ENCODE peak calls at places on chromosomes 7 and 10, in four cellular contexts. J, L, U and H are unnamed samples.

GRCh38 chr10:74901867-74902439 is 75.6 kb downstream of the KAT6B start:
- DNase-seq in J (no peak), L (no peak), U (no peak), H (no peak)

GRCh38 chr7:134058980-134059379 is 68.2 kb upstream of the LRGUK start:
- DNase-seq in J (no peak), L (no peak), U (no peak), H (no peak)

GRCh38 chr10:88477343-88478085 is 105.6 kb downstream of the RNLS start:
- DNase-seq in J (no peak), L (no peak), U (no peak), H (no peak)

GRCh38 chr7:87510430-87510875 is 35.0 kb upstream of the ABCB4 start:
- DNase-seq in J (peak; percentile 30), L (no peak), U (no peak), H (no peak)

GRCh38 chr7:158019726-158020705 is 567.6 kb downstream of the PTPRN2 start:
- DNase-seq in J (no peak), L (peak; percentile 6), U (peak; percentile 69), H (no peak)

GRCh38 chr7:96328016-96328415 is 6.1 kb upstream of the SLC25A13 start:
- DNase-seq in J (no peak), L (no peak), U (no peak), H (no peak)

GRCh38 chr7:117870405-117870905 is 2.8 kb downstream of the CTTNBP2 start:
- DNase-seq in J (no peak), L (no peak), U (no peak), H (no peak)

GRCh38 chr10:98262571-98262970 is 5.4 kb downstream of the LOXL4 start:
- DNase-seq in J (peak; percentile 48), L (no peak), U (no peak), H (no peak)

GRCh38 chr7:156612930-156613329 is 27.6 kb upstream of the RNF32 start:
- DNase-seq in J (no peak), L (no peak), U (no peak), H (peak; percentile 33)

DNA sequence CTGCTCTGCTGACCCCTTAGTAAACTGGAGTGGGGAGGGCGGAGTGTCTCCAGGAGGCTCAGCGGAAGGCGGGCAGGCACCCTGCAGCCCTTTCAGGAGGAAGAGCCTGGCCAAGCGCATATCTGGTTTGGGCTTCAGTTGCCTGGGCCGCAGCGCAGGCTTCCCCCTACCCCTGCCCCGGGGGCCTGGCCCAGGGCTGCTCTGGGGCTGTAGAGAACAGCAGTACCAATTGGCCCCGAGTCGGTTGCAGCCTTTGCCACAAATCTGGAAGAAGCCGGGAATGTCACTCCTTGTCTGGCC is 28.1 kb upstream of the JAKMIP3 start:
- DNase-seq in J (no peak), L (no peak), U (no peak), H (no peak)
- H3K4me3 ChIP-seq in J (no peak overlapping the region), L (no peak overlapping the region), U (no peak overlapping the region), H (no peak overlapping the region)

GRCh38 chr7:23332881-23333612 is 33.9 kb downstream of the MALSU1 start:
- DNase-seq in J (peak; percentile 43), L (no peak), U (no peak), H (no peak)
- H3K4me3 ChIP-seq in J (no peak overlapping the region), L (no peak overlapping the region), U (no peak overlapping the region), H (no peak overlapping the region)

DNA sequence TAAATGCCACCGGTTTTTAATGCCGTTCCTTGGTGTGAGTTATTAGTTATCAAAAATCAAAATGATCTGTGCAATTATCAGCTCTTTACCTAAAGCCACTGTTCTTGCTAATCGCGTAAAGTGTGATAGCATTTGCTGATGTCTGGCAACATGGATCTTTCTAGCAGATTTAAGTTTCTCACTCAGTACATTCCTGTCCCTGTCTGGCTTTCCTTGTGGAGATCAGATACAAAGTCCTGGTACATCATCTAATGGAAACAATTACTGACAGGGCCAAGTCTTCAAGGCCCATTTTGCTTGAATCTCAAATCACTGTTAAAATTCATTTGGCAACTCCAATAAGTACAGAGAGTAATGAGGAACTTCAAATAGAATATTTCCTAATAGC is 755.7 kb downstream of the AUTS2 start:
- DNase-seq in J (peak; percentile 54), L (no peak), U (no peak), H (no peak)
- H3K4me3 ChIP-seq in J (no peak overlapping the region), L (no peak overlapping the region), U (no peak overlapping the region), H (no peak overlapping the region)

GRCh38 chr7:73735526-73735905 is 3.1 kb downstream of the ABHD11 start:
- DNase-seq in J (no peak), L (no peak), U (peak; percentile 80), H (no peak)
- H3K4me3 ChIP-seq in J (no peak overlapping the region), L (no peak overlapping the region), U (no peak overlapping the region), H (no peak overlapping the region)

GRCh38 chr10:77264107-77264506 is 373.5 kb downstream of the KCNMA1 start:
- DNase-seq in J (no peak), L (no peak), U (no peak), H (peak; percentile 15)

GRCh38 chr10:77266242-77266641 is 371.4 kb downstream of the KCNMA1 start:
- DNase-seq in J (no peak), L (no peak), U (no peak), H (no peak)

GRCh38 chr10:77263700-77264099 is 373.9 kb downstream of the KCNMA1 start:
- DNase-seq in J (no peak), L (no peak), U (no peak), H (no peak)

GRCh38 chr10:77267703-77268630 is 369.6 kb downstream of the KCNMA1 start:
- DNase-seq in J (no peak), L (no peak), U (no peak), H (no peak)

GRCh38 chr10:77264527-77264926 is 373.1 kb downstream of the KCNMA1 start:
- DNase-seq in J (no peak), L (no peak), U (no peak), H (no peak)
- H3K4me3 ChIP-seq in J (no peak overlapping the region), L (no peak overlapping the region), U (no peak overlapping the region), H (no peak overlapping the region)

DNA sequence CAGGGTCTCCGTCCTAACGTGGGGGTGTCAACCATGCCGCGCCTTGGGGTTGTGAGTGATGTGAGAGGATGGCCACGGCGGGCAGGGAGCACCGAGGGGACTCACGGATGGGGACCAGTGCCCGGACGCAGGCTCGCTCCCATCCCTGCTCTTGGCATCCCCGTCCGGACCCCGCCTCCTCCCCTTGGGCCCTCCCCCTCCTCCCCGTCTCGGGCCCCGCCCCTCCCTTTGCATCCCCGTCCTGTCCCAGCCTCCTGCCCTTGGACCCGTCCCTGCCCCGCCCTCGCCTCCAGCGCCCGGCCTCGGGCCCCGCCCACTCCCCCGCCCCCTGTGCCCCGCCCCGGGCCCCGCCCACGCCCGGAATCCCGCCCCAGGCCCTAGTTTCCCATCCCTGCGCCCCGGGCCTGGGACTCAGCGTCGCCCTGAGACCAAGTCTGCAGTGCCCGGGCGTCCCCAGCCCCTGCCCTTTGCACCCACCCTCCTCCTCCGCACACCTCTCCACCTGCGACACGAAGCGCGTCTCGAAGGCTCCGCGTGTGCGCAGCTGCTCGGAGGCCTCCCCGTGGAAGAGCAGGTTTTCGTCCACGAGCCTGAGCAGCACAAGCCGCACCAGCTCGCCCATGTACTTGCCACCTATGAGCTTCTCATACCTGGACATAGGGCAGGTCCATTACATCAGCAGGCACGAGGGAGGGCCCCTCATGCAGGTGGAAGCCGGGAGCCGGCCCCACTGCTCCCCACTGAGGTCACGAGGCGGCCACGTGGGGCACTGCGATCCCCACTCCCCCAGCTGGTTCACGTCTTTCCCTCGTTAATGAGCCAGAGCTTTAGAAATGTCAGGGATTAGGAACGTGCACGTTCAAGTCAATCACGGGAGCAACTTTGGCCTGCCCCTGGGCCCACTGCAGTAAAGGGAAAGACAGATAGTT is 5.1 kb upstream of the MYL7 start:
- DNase-seq in J (peak; percentile 99), L (peak; percentile 67), U (peak; percentile 88), H (peak; percentile 44)
- H3K4me3 ChIP-seq in J (peak overlapping the region; percentile 59), L (peak overlapping the region; percentile 70), U (peak overlapping the region; percentile 35), H (no peak overlapping the region)